ENCODE peak calls at places on chromosome X, in seven cellular contexts. One of them, this sample, is unnamed.

GRCh38 chrX:115639481-115639880 is 78.5 kb downstream of the PLS3 start:
- DNase-seq in psoas muscle: no peak
- DNase-seq in A549: no peak
- DNase-seq in breast epithelium: no peak
- DNase-seq in fibroblast of lung: no peak
- DNase-seq in GM23338: peak
- DNase-seq in PC-9: no peak
- DNase-seq in this sample: no peak

GRCh38 chrX:41526268-41526667 is 79.1 kb downstream of the NYX start:
- DNase-seq in psoas muscle: no peak
- DNase-seq in A549: no peak
- DNase-seq in breast epithelium: no peak
- DNase-seq in fibroblast of lung: no peak
- DNase-seq in GM23338: no peak
- DNase-seq in PC-9: no peak
- DNase-seq in this sample: no peak

GRCh38 chrX:44036336-44036735 is 63.1 kb upstream of the NDP start:
- DNase-seq in psoas muscle: no peak
- DNase-seq in A549: no peak
- DNase-seq in breast epithelium: no peak
- DNase-seq in fibroblast of lung: peak
- DNase-seq in GM23338: no peak
- DNase-seq in PC-9: no peak
- DNase-seq in this sample: peak

GRCh38 chrX:153474718-153475117 is 4.3 kb upstream of the HAUS7 start:
- DNase-seq in psoas muscle: peak
- DNase-seq in A549: no peak
- DNase-seq in breast epithelium: peak
- DNase-seq in fibroblast of lung: peak
- DNase-seq in GM23338: peak
- DNase-seq in PC-9: peak
- DNase-seq in this sample: no peak

GRCh38 chrX:154334496-154334895 is 38.9 kb downstream of the TKTL1 start:
- DNase-seq in psoas muscle: peak
- DNase-seq in A549: no peak
- DNase-seq in breast epithelium: no peak
- DNase-seq in fibroblast of lung: no peak
- DNase-seq in GM23338: no peak
- DNase-seq in PC-9: no peak
- DNase-seq in this sample: no peak

GRCh38 chrX:43753637-43754036 is 97.5 kb downstream of the MAOA start:
- DNase-seq in psoas muscle: no peak
- DNase-seq in A549: no peak
- DNase-seq in breast epithelium: no peak
- DNase-seq in fibroblast of lung: peak
- DNase-seq in GM23338: no peak
- DNase-seq in PC-9: no peak
- DNase-seq in this sample: no peak

GRCh38 chrX:123905334-123905733 is 45.5 kb downstream of the XIAP start:
- DNase-seq in psoas muscle: no peak
- DNase-seq in A549: no peak
- DNase-seq in breast epithelium: no peak
- DNase-seq in fibroblast of lung: no peak
- DNase-seq in GM23338: no peak
- DNase-seq in PC-9: no peak
- DNase-seq in this sample: no peak

GRCh38 chrX:115948018-115948923 is 222.3 kb upstream of the AGTR2 start:
- DNase-seq in psoas muscle: no peak
- DNase-seq in A549: no peak
- DNase-seq in breast epithelium: no peak
- DNase-seq in fibroblast of lung: no peak
- DNase-seq in GM23338: peak
- DNase-seq in PC-9: peak
- DNase-seq in this sample: no peak

GRCh38 chrX:125646195-125646594 is 326.5 kb downstream of the TEX13C start:
- DNase-seq in psoas muscle: no peak
- DNase-seq in A549: peak
- DNase-seq in breast epithelium: no peak
- DNase-seq in fibroblast of lung: no peak
- DNase-seq in GM23338: peak
- DNase-seq in PC-9: no peak
- DNase-seq in this sample: no peak

GRCh38 chrX:56000169-56000568 is 232.0 kb upstream of the KLF8 start:
- DNase-seq in psoas muscle: no peak
- DNase-seq in A549: no peak
- DNase-seq in breast epithelium: no peak
- DNase-seq in fibroblast of lung: peak
- DNase-seq in GM23338: no peak
- DNase-seq in PC-9: no peak
- DNase-seq in this sample: no peak

GRCh38 chrX:107747596-107748161 is 27.9 kb downstream of the TSC22D3 start:
- DNase-seq in psoas muscle: no peak
- DNase-seq in A549: no peak
- DNase-seq in breast epithelium: no peak
- DNase-seq in fibroblast of lung: peak
- DNase-seq in GM23338: no peak
- DNase-seq in PC-9: peak
- DNase-seq in this sample: no peak

GRCh38 chrX:72349190-72349589 is 43.5 kb upstream of the CITED1 start:
- DNase-seq in psoas muscle: no peak
- DNase-seq in A549: no peak
- DNase-seq in breast epithelium: no peak
- DNase-seq in fibroblast of lung: no peak
- DNase-seq in GM23338: no peak
- DNase-seq in PC-9: no peak
- DNase-seq in this sample: no peak

GRCh38 chrX:103941201-103941975 is 21.0 kb upstream of the TMSB15B start:
- DNase-seq in psoas muscle: no peak
- DNase-seq in A549: peak
- DNase-seq in breast epithelium: no peak
- DNase-seq in fibroblast of lung: peak
- DNase-seq in GM23338: peak
- DNase-seq in PC-9: no peak
- DNase-seq in this sample: no peak

GRCh38 chrX:43949669-43950068 is 23.5 kb downstream of the NDP start:
- DNase-seq in psoas muscle: no peak
- DNase-seq in A549: peak
- DNase-seq in breast epithelium: no peak
- DNase-seq in fibroblast of lung: no peak
- DNase-seq in GM23338: peak
- DNase-seq in PC-9: no peak
- DNase-seq in this sample: no peak

GRCh38 chrX:103779156-103779555 is 2.5 kb downstream of the PLP1 start:
- DNase-seq in psoas muscle: no peak
- DNase-seq in A549: no peak
- DNase-seq in breast epithelium: no peak
- DNase-seq in fibroblast of lung: no peak
- DNase-seq in GM23338: no peak
- DNase-seq in PC-9: no peak
- DNase-seq in this sample: no peak

GRCh38 chrX:84133023-84133422 is 55.0 kb downstream of the RPS6KA6 start:
- DNase-seq in psoas muscle: no peak
- DNase-seq in A549: no peak
- DNase-seq in breast epithelium: no peak
- DNase-seq in fibroblast of lung: no peak
- DNase-seq in GM23338: no peak
- DNase-seq in PC-9: no peak
- DNase-seq in this sample: no peak

DNA sequence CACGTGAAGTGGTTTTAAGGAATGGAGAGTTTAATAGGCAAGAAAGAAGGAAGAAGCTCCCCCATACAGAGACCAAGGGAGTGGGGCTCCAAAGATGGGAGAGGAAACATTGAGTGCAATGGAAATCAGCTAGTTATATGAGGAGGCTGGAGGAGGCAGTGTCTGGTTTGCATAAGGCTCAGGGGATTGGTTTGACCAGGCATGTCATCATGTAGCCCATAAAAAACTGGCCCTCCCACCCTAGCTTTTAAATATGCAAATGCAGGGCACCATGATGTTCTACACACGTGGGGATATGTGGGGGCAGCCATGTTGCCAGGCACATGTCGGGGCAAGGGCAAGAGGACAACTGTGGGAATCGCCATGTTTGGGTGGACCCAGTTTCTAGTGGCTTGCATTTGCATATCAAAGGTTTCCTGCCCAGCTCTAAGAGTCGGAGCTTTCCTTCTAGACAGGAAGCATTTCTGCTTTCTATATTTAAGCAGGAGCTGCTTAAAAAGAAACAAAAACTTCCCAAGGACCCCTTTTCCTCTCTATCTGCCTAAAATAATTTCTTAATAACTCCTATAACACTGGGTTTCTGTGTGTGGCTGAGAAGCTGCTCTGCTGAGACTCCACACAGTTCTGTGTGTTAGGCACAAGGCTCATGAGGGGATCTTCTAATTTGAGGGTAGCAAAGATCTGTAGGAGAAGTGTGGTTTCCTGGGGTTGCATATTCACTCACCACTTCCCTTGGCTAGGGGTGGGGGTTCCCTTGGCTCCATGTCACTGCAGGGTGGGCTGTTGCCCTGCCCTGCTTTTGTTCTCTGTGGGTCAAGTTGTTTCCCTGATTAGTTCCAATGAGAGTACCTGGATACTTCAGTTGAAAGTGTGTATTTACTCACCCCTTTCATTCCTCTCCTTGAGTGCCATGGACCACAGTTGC is 113.5 kb downstream of the VSIG4 start:
- DNase-seq in psoas muscle: no peak
- DNase-seq in A549: no peak
- DNase-seq in breast epithelium: no peak
- DNase-seq in fibroblast of lung: no peak
- DNase-seq in GM23338: no peak
- DNase-seq in PC-9: no peak
- DNase-seq in this sample: no peak
- H3K27ac ChIP-seq in psoas muscle: no peak
- H3K27ac ChIP-seq in A549: no peak
- H3K27ac ChIP-seq in breast epithelium: no peak
- H3K27ac ChIP-seq in fibroblast of lung: no peak
- H3K27ac ChIP-seq in GM23338: no peak
- H3K27ac ChIP-seq in PC-9: no peak
- H3K27ac ChIP-seq in this sample: no peak

GRCh38 chrX:147800663-147801062 is 111.1 kb upstream of the FMR1 start:
- DNase-seq in psoas muscle: no peak
- DNase-seq in A549: no peak
- DNase-seq in breast epithelium: no peak
- DNase-seq in fibroblast of lung: no peak
- DNase-seq in GM23338: no peak
- DNase-seq in PC-9: no peak
- DNase-seq in this sample: no peak

GRCh38 chrX:147803948-147804347 is 107.8 kb upstream of the FMR1 start:
- DNase-seq in psoas muscle: no peak
- DNase-seq in A549: peak
- DNase-seq in breast epithelium: no peak
- DNase-seq in fibroblast of lung: no peak
- DNase-seq in GM23338: peak
- DNase-seq in PC-9: no peak
- DNase-seq in this sample: no peak
- TF ChIP-seq CTCF in psoas muscle: no peak
- TF ChIP-seq CTCF in A549: peak
- TF ChIP-seq CTCF in breast epithelium: no peak
- TF ChIP-seq CTCF in fibroblast of lung: no peak
- TF ChIP-seq CTCF in GM23338: peak
- TF ChIP-seq CTCF in PC-9: peak
- TF ChIP-seq CTCF in this sample: no peak

GRCh38 chrX:129982300-129983246 is at the start of gene BCORL1:
- DNase-seq in psoas muscle: peak
- DNase-seq in A549: peak
- DNase-seq in breast epithelium: peak
- DNase-seq in fibroblast of lung: peak
- DNase-seq in GM23338: peak
- DNase-seq in PC-9: peak
- DNase-seq in this sample: peak

GRCh38 chrX:129981207-129981553 is 1.3 kb upstream of the BCORL1 start:
- DNase-seq in psoas muscle: no peak
- DNase-seq in A549: no peak
- DNase-seq in breast epithelium: no peak
- DNase-seq in fibroblast of lung: no peak
- DNase-seq in GM23338: no peak
- DNase-seq in PC-9: no peak
- DNase-seq in this sample: no peak

GRCh38 chrX:129980540-129981206 is 1.8 kb upstream of the BCORL1 start:
- DNase-seq in psoas muscle: peak
- DNase-seq in A549: peak
- DNase-seq in breast epithelium: no peak
- DNase-seq in fibroblast of lung: no peak
- DNase-seq in GM23338: peak
- DNase-seq in PC-9: peak
- DNase-seq in this sample: no peak

GRCh38 chrX:129980043-129980442 is 2.4 kb upstream of the BCORL1 start:
- DNase-seq in psoas muscle: peak
- DNase-seq in A549: no peak
- DNase-seq in breast epithelium: no peak
- DNase-seq in fibroblast of lung: no peak
- DNase-seq in GM23338: no peak
- DNase-seq in PC-9: peak
- DNase-seq in this sample: no peak

DNA sequence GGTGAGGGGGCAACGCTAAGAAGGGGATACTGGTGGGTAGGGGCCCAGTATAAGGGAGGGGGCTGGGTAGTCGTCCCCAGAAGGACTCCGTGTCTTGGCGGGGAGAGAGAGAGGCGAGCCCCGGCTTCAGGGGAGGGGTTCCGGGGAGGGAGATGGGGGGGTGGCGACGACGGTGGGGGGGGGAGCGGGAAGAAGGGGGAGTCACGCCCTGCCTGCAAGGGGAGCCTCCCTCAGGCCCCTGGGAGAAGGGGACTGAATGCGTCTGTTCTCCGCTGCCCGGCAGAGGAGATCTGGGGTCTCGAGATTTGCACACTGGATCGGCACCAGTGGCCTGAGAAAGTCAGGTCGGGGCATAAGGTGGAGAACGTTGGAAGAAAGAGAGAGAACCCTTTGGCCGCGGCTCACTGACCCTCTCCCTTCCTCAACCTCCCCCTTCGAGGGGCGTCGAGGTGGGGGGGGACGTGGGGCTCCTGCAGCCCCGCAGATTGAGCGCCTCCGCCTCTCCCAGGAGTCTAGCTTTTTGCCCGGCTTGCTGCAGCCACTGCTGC is 609 bp upstream of the BCORL1 start:
- DNase-seq in psoas muscle: no peak
- DNase-seq in A549: no peak
- DNase-seq in breast epithelium: no peak
- DNase-seq in fibroblast of lung: no peak
- DNase-seq in GM23338: no peak
- DNase-seq in PC-9: no peak
- DNase-seq in this sample: no peak
- H3K4me3 ChIP-seq in psoas muscle: no peak
- H3K4me3 ChIP-seq in A549: no peak
- H3K4me3 ChIP-seq in breast epithelium: no peak
- H3K4me3 ChIP-seq in fibroblast of lung: peak
- H3K4me3 ChIP-seq in GM23338: peak
- H3K4me3 ChIP-seq in PC-9: no peak
- H3K4me3 ChIP-seq in this sample: peak

DNA sequence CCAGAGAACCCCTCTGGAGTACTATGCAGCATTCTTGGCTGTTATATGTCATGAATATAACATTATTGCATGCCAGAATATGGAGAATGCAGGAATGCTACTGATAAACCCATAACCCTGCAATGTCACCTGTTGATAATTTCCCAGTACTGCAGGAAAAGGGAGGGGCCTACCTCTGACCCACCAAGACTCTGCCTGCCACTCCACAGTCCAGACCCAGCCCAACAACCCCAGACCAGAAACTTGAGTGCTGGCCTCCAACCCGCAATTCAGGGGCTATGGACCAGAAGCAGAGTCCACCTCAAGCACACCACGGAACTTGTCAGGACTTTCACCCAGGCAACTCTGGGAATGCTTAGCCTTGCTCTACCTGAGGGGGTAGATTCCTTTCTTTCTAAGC is 92.9 kb upstream of the WDR44 start:
- DNase-seq in psoas muscle: no peak
- DNase-seq in A549: no peak
- DNase-seq in breast epithelium: no peak
- DNase-seq in fibroblast of lung: no peak
- DNase-seq in GM23338: no peak
- DNase-seq in PC-9: no peak
- DNase-seq in this sample: no peak
- H3K27ac ChIP-seq in psoas muscle: no peak
- H3K27ac ChIP-seq in A549: no peak
- H3K27ac ChIP-seq in breast epithelium: no peak
- H3K27ac ChIP-seq in fibroblast of lung: no peak
- H3K27ac ChIP-seq in GM23338: no peak
- H3K27ac ChIP-seq in PC-9: no peak
- H3K27ac ChIP-seq in this sample: no peak

This sample was measured in AG04450.